ENCODE peak calls at places on chromosomes 6 and 20, in six cellular contexts. J is BJ, G is PC-3, I is epithelial cell of esophagus, B is lower leg skin, R is choroid plexus epithelial cell. L is an unnamed sample.

GRCh38 chr20:11511816-11512215 is 405.9 kb upstream of the BTBD3 start:
- DNase-seq in J (no peak), G (no peak), I (peak; percentile 51), B (no peak), R (no peak), L (no peak)

GRCh38 chr6:6612308-6612707 is 23.8 kb downstream of the LY86 start:
- DNase-seq in J (no peak), G (no peak), I (no peak), B (no peak), R (no peak), L (no peak)

GRCh38 chr6:170542031-170542719 is 10.9 kb downstream of the PSMB1 start:
- DNase-seq in J (no peak), G (no peak), I (peak; percentile 47), B (no peak), R (peak; percentile 86), L (no peak)

GRCh38 chr6:24996145-24996836 is 60.5 kb upstream of the RIPOR2 start:
- DNase-seq in J (no peak), G (no peak), I (no peak), B (no peak), R (no peak), L (no peak)

GRCh38 chr20:61608275-61609085 is 356.4 kb downstream of the CDH4 start:
- DNase-seq in J (no peak), G (peak; percentile 30), I (peak; percentile 15), B (no peak), R (peak; percentile 44), L (no peak)

GRCh38 chr6:111427341-111428116 is 55.5 kb downstream of the REV3L start:
- DNase-seq in J (peak; percentile 55), G (peak; percentile 91), I (peak; percentile 82), B (no peak), R (peak; percentile 81), L (peak; percentile 31)

GRCh38 chr20:33235696-33236095 is at the start of gene BPIFA1:
- DNase-seq in J (no peak), G (no peak), I (no peak), B (no peak), R (no peak), L (no peak)

GRCh38 chr6:154806804-154807203 is 73.6 kb downstream of the SCAF8 start:
- DNase-seq in J (no peak), G (no peak), I (no peak), B (no peak), R (no peak), L (no peak)

GRCh38 chr6:77361018-77361417 is 102.3 kb downstream of the HTR1B start:
- DNase-seq in J (no peak), G (no peak), I (no peak), B (no peak), R (peak; percentile 5), L (no peak)

GRCh38 chr6:84777888-84778287 is 13.5 kb upstream of the TBX18 start:
- DNase-seq in J (peak; percentile 64), G (peak; percentile 33), I (peak; percentile 33), B (no peak), R (no peak), L (no peak)

GRCh38 chr20:21046413-21047070 is 59.6 kb downstream of the LINC00237 start:
- DNase-seq in J (no peak), G (no peak), I (no peak), B (no peak), R (no peak), L (no peak)

GRCh38 chr6:45835725-45836437 is 179.8 kb downstream of the CLIC5 start:
- DNase-seq in J (no peak), G (no peak), I (peak; percentile 87), B (no peak), R (peak; percentile 40), L (no peak)

GRCh38 chr20:5215592-5216304 is 88.9 kb downstream of the CDS2 start:
- DNase-seq in J (peak; percentile 22), G (no peak), I (no peak), B (no peak), R (peak; percentile 13), L (no peak)

GRCh38 chr6:130755368-130756034 is 71.7 kb upstream of the SMLR1 start:
- DNase-seq in J (no peak), G (no peak), I (no peak), B (no peak), R (no peak), L (no peak)

GRCh38 chr20:63290677-63291472 is 2.1 kb upstream of the COL20A1 start:
- DNase-seq in J (no peak), G (peak; percentile 62), I (peak; percentile 55), B (no peak), R (peak; percentile 31), L (no peak)

GRCh38 chr6:100296810-100297544 is 167.7 kb downstream of the SIM1 start:
- DNase-seq in J (peak; percentile 86), G (peak; percentile 66), I (peak; percentile 93), B (no peak), R (peak; percentile 76), L (peak; percentile 70)

DNA sequence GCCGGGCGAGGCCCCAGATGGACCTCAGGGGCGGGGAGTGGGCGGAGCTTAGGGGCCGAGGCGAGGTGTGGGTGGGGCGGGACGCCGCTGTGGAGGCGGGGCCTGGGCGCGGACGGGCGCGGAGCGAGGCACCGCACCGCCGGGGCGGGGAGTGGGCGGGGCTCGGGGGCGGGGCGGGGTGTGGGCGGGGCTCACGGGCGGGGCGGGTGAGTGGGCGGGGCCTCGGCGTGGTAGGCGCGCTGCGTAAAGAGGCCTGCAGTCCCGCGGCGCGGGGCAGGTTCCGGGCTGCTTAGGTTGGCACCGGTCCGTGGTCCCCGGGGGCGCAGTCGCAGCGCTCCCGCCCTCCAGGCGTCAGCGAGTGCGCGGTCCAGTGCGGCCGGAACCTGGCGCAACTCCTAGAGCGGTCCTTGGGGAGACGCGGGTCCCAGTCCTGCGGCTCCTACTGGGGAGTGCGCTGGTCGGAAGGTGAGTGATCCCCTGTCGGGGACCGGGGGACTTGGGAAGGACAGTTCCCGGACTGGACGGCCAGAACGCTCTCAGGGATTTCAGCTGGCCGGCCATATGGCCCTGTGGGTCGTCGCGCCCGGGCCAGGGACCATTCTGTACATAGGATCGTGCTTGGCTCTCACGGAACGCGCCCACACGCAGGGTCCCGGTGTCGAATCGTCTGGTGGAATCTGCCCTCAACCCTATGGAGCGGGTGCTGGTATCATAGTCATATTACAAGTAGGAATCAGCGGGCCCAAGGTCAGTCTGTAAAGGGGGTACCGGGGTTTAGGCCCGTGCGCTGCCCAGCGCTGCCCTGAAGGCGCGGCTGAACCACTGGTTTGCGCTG is at the start of gene NQO2:
- DNase-seq in J (no peak), G (peak; percentile 89), I (peak; percentile 88), B (peak; percentile 99), R (peak; percentile 84), L (no peak)
- TF ChIP-seq CTCF in J (no peak), G (no peak), I (no peak), B (no peak), R (no peak), L (no peak)

GRCh38 chr20:37938954-37939353 is 36.0 kb downstream of the VSTM2L start:
- DNase-seq in J (no peak), G (no peak), I (no peak), B (no peak), R (no peak), L (no peak)

GRCh38 chr20:37938181-37938775 is 35.4 kb downstream of the VSTM2L start:
- DNase-seq in J (no peak), G (no peak), I (no peak), B (no peak), R (no peak), L (no peak)

GRCh38 chr20:37936451-37936850 is 33.5 kb downstream of the VSTM2L start:
- DNase-seq in J (no peak), G (no peak), I (no peak), B (no peak), R (no peak), L (no peak)

GRCh38 chr20:37936041-37936440 is 33.1 kb downstream of the VSTM2L start:
- DNase-seq in J (no peak), G (no peak), I (no peak), B (no peak), R (no peak), L (no peak)

GRCh38 chr20:37937686-37938085 is 34.8 kb downstream of the VSTM2L start:
- DNase-seq in J (no peak), G (no peak), I (no peak), B (no peak), R (no peak), L (no peak)
- H3K4me3 ChIP-seq in J (no peak overlapping the region), G (no peak overlapping the region), I (no peak overlapping the region), B (no peak overlapping the region), R (no peak overlapping the region), L (no peak overlapping the region)

GRCh38 chr6:27687154-27688013 is 214.5 kb upstream of the ZNF184 start:
- DNase-seq in J (no peak), G (peak; percentile 86), I (peak; percentile 84), B (peak; percentile 91), R (peak; percentile 73), L (no peak)
- TF ChIP-seq CTCF in J (peak; percentile 83), G (peak; percentile 90), I (peak; percentile 87), B (no peak), R (peak; percentile 77), L (peak; percentile 79)

GRCh38 chr20:51729771-51730170 is 38.4 kb downstream of the ATP9A start:
- DNase-seq in J (no peak), G (no peak), I (no peak), B (no peak), R (no peak), L (no peak)

GRCh38 chr20:51734876-51735499 is 33.2 kb downstream of the ATP9A start:
- DNase-seq in J (no peak), G (no peak), I (no peak), B (no peak), R (no peak), L (no peak)

GRCh38 chr20:51733070-51733469 is 35.1 kb downstream of the ATP9A start:
- DNase-seq in J (no peak), G (no peak), I (no peak), B (no peak), R (no peak), L (no peak)

GRCh38 chr20:51732454-51732791 is 35.8 kb downstream of the ATP9A start:
- DNase-seq in J (no peak), G (peak; percentile 1), I (no peak), B (no peak), R (peak; percentile 76), L (no peak)

DNA sequence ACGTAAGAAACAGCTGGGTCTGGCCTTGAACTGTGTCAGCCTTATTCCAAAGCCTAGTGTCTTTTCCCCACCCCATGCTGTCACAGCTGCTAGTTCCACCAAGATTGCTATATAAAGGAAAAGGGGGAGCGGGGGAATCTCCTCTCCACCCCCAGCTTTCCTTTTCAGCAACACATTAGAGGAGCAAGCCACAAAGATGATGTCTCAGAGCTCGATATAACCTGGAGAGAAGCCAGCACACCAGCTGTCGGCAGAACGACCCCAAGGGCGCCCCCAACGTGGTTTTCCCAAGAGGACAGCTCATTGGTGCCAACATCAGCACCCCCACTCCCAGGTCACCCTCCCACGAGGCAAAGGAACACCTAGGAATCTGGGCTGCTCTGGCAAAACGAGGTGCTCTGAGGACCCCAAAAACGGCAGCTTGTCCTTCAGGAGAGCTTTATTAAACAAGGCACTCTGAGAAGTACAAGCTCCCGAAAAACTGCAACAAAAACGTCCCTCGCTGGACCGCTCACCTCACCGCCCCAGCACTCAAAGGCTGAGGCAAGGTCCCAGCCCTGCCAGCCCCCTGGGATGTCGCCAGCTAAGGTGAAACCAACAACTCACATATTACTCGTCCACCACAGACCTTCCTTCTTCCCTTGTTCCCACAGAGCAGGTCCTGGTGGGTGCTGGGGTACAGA is 36.3 kb downstream of the ATP9A start:
- DNase-seq in J (no peak), G (no peak), I (no peak), B (no peak), R (peak; percentile 47), L (no peak)
- H3K4me3 ChIP-seq in J (no peak overlapping the region), G (no peak overlapping the region), I (no peak overlapping the region), B (no peak overlapping the region), R (peak overlapping the region; percentile 29), L (no peak overlapping the region)

L was measured in retinal pigment epithelial cell.